ENCODE peak calls at places on chromosomes 5 and 9, in six cellular contexts. R is IMR-90; I is CD8-positive, alpha-beta T cell; T is kidney; M is CD4-positive, CD25-positive, alpha-beta regulatory T cell; O is DND-41. P is an unnamed sample.

GRCh38 chr5:170164087-170164486 is 58.4 kb downstream of the FOXI1 start:
- DNase-seq in R (no peak), I (no peak), T (no peak), M (no peak), O (no peak), P (no peak)

GRCh38 chr9:95142728-95143127 is 174.8 kb downstream of the FANCC start:
- DNase-seq in R (no peak), I (no peak), T (no peak), M (no peak), O (no peak), P (no peak)

GRCh38 chr9:3916984-3917383 is 382.9 kb downstream of the GLIS3 start:
- DNase-seq in R (peak; percentile 82), I (no peak), T (no peak), M (no peak), O (no peak), P (no peak)

GRCh38 chr5:158142182-158142581 is 283.2 kb upstream of the CLINT1 start:
- DNase-seq in R (no peak), I (no peak), T (no peak), M (no peak), O (no peak), P (no peak)

GRCh38 chr5:15785636-15786035 is 285.7 kb downstream of the FBXL7 start:
- DNase-seq in R (no peak), I (no peak), T (no peak), M (no peak), O (no peak), P (no peak)

GRCh38 chr9:75083188-75083976 is 4.6 kb downstream of the NMRK1 start:
- DNase-seq in R (no peak), I (peak; percentile 41), T (peak; percentile 77), M (no peak), O (no peak), P (peak; percentile 27)

GRCh38 chr5:8396756-8397155 is 527.8 kb downstream of the MTRR start:
- DNase-seq in R (peak; percentile 13), I (no peak), T (no peak), M (no peak), O (no peak), P (no peak)

GRCh38 chr9:73270967-73271722 is 119.5 kb downstream of the ANXA1 start:
- DNase-seq in R (peak; percentile 77), I (no peak), T (no peak), M (no peak), O (no peak), P (no peak)

GRCh38 chr9:211557-211956 is 3.1 kb upstream of the DOCK8 start:
- DNase-seq in R (no peak), I (no peak), T (no peak), M (no peak), O (no peak), P (no peak)

GRCh38 chr5:75007537-75007847 is 44.9 kb downstream of the GCNT4 start:
- DNase-seq in R (peak; percentile 81), I (no peak), T (no peak), M (no peak), O (no peak), P (no peak)

GRCh38 chr9:109254317-109254716 is 66.5 kb downstream of the EPB41L4B start:
- DNase-seq in R (peak; percentile 86), I (no peak), T (no peak), M (no peak), O (no peak), P (no peak)

GRCh38 chr5:73233461-73234151 is 60.6 kb downstream of the TMEM174 start:
- DNase-seq in R (no peak), I (no peak), T (peak; percentile 75), M (no peak), O (no peak), P (no peak)

GRCh38 chr5:181246276-181247050 is 2.8 kb upstream of the RACK1 start:
- DNase-seq in R (peak; percentile 78), I (peak; percentile 76), T (peak; percentile 97), M (peak; percentile 55), O (peak; percentile 88), P (no peak)

GRCh38 chr5:76175051-76175666 is 92.0 kb downstream of the SV2C start:
- DNase-seq in R (peak; percentile 48), I (peak; percentile 52), T (no peak), M (peak; percentile 52), O (peak; percentile 30), P (peak; percentile 22)

GRCh38 chr9:91424403-91425176 is 958 bp upstream of the NFIL3 start:
- DNase-seq in R (peak; percentile 89), I (peak; percentile 61), T (peak; percentile 96), M (peak; percentile 37), O (peak; percentile 51), P (peak; percentile 28)

GRCh38 chr9:32728181-32728580 is 55.2 kb upstream of the TMEM215 start:
- DNase-seq in R (no peak), I (no peak), T (no peak), M (no peak), O (no peak), P (no peak)

GRCh38 chr5:96176022-96176421 is 214.4 kb upstream of the ELL2 start:
- DNase-seq in R (no peak), I (no peak), T (no peak), M (no peak), O (no peak), P (no peak)

GRCh38 chr5:151383011-151383410 is 35.7 kb upstream of the SLC36A2 start:
- DNase-seq in R (no peak), I (no peak), T (no peak), M (no peak), O (no peak), P (no peak)

GRCh38 chr5:33957789-33958575 is 21.8 kb downstream of the RXFP3 start:
- DNase-seq in R (no peak), I (no peak), T (no peak), M (no peak), O (no peak), P (no peak)

GRCh38 chr9:124574944-124575343 is 67.7 kb upstream of the NR5A1 start:
- DNase-seq in R (peak; percentile 91), I (no peak), T (no peak), M (no peak), O (no peak), P (no peak)
- H3K27ac ChIP-seq in R (no peak overlapping the region), I (no peak overlapping the region), T (no peak overlapping the region), M (no peak overlapping the region), O (no peak overlapping the region), P (no peak overlapping the region)

DNA sequence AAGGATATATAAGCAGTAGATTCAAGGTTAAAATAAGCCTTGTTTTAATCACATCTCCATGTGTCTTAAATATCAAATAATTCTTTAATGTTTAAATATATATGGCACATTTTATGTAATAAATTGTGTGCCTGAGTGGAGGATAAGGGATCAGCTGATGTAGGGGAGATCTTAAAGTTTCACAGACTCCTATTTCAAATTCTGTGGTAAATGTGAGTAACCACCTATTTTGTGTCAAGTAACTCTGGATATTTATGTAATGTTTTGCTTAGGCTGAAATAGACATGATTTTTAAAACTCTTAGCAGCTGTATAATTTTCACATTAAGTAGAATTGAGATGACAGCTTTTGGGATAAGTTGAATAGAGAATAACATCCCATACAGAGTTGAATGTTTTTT is 41.3 kb upstream of the ITGA2 start:
- DNase-seq in R (peak; percentile 37), I (no peak), T (no peak), M (no peak), O (no peak), P (no peak)
- H3K27ac ChIP-seq in R (no peak overlapping the region), I (no peak overlapping the region), T (no peak overlapping the region), M (no peak overlapping the region), O (no peak overlapping the region), P (no peak overlapping the region)

DNA sequence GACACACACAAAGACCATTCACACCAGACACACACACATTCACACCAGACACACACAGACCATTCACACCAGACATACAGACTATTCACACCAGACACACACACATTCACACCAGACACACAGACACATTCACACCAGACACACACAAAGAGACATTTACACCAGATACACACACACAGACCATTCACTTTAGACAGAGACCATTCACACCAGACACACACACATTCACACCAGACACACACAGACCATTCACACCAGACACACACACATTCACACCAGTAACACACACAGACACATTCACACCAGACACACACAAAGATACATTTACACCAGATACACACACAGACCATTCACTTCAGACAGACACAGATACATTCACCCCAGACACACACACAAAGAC is 29.0 kb upstream of the FCN1 start:
- DNase-seq in R (no peak), I (no peak), T (no peak), M (no peak), O (no peak), P (no peak)
- H3K27ac ChIP-seq in R (no peak overlapping the region), I (no peak overlapping the region), T (no peak overlapping the region), M (no peak overlapping the region), O (no peak overlapping the region), P (no peak overlapping the region)

DNA sequence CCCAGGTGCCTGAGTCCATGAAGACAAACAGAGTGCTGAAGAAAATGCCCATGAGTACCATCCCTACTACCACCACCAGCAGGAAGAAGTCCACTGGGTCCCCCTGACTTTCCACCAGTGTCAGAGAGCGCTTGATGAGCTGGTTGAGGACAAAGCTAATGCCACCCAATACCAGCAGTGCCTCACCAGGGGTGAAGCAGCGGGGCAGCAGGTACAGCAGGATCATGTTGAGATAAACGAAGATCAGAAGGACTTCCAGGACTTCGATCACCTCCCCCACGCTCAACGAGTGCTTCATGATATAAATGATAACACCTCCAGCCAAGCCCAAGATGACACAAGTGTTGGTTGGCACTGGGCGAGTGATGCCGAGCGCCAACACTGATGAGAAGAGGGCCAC is 859 bp downstream of the DOLK start:
- DNase-seq in R (no peak), I (no peak), T (no peak), M (no peak), O (no peak), P (no peak)
- H3K27ac ChIP-seq in R (peak overlapping the region; percentile 84), I (peak overlapping the region; percentile 85), T (no peak overlapping the region), M (peak overlapping the region; percentile 91), O (peak overlapping the region; percentile 94), P (peak overlapping the region; percentile 88)

DNA sequence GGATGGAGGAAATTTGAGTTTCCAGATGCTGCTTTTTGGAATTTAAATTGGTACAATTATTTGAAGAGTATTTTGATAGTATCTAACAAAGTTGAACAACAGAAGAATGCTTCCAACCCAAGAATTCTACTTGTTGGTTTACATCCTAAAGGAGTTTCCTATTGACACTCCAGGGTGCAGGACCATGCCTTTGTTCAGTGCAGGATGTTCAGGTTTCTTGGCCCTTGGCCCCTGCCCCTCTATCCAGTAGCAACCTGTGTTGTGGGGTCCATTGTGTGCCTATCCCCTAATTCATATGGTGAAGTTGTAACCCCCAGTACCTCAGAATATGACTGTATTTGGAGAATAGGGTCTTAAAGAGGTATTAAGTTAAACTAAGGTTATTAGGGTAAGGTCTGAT is 750.0 kb upstream of the ZNF608 start:
- DNase-seq in R (no peak), I (no peak), T (no peak), M (no peak), O (no peak), P (no peak)
- H3K27ac ChIP-seq in R (no peak overlapping the region), I (no peak overlapping the region), T (no peak overlapping the region), M (no peak overlapping the region), O (no peak overlapping the region), P (peak overlapping the region; percentile 89)

GRCh38 chr5:126503602-126504104 is 80.4 kb downstream of the GRAMD2B start:
- DNase-seq in R (peak; percentile 28), I (no peak), T (no peak), M (no peak), O (no peak), P (no peak)
- H3K27ac ChIP-seq in R (no peak overlapping the region), I (no peak overlapping the region), T (peak overlapping the region; percentile 55), M (no peak overlapping the region), O (no peak overlapping the region), P (no peak overlapping the region)

DNA sequence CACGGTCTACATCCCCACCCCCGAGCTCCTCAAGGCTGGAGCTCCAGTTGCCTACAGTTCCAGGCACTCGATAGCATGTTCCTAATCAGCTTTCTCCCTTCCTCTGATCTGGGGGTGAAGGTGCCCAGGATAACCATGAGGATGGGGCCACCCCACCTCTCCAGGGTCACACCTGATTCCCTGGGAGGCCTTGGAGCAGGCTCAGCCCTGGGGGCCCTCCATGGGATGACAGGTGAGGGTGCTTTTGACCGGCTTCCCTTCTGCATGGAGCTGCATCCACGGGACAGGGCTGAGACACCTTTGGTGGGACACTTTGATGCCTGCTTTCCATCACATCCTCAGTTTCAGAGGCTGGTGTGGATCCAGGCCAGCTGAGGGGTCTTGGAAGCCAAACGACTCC is 28.6 kb downstream of the GADD45G start:
- DNase-seq in R (no peak), I (no peak), T (peak; percentile 43), M (no peak), O (no peak), P (no peak)
- H3K27ac ChIP-seq in R (no peak overlapping the region), I (no peak overlapping the region), T (no peak overlapping the region), M (no peak overlapping the region), O (no peak overlapping the region), P (no peak overlapping the region)

P was measured in substantia nigra.